ENCODE peak calls at places on chromosomes 5 and 9, in five cellular contexts. I is lower lobe of right lung, O is H9, E is NCI-H774, D is activated T-cell treated with anti-CD3 and anti-CD28 coated beads for 1 hour. H is an unnamed sample.

GRCh38 chr5:109448838-109449237 is 39.1 kb upstream of the PJA2 start:
- DNase-seq in O (no peak), I (no peak), E (no peak), D (no peak), H (no peak)

GRCh38 chr9:22813520-22813919 is 366.9 kb downstream of the DMRTA1 start:
- DNase-seq in E (peak), I (no peak), O (no peak), D (no peak), H (peak)

GRCh38 chr9:124527781-124528180 is 20.6 kb upstream of the NR5A1 start:
- DNase-seq in O (no peak), E (no peak), D (no peak), I (no peak), H (no peak)

GRCh38 chr5:23704176-23704855 is 196.9 kb downstream of the PRDM9 start:
- DNase-seq in O (no peak), D (no peak), I (no peak), E (peak), H (no peak)

GRCh38 chr5:3197699-3198098 is 397.9 kb upstream of the IRX1 start:
- DNase-seq in D (no peak), O (peak), E (peak), I (no peak), H (peak)

GRCh38 chr5:152072076-152072475 is 147.4 kb upstream of the GLRA1 start:
- DNase-seq in I (no peak), D (no peak), O (no peak), E (peak), H (no peak)

GRCh38 chr5:60961685-60962084 is 16.7 kb downstream of the NDUFAF2 start:
- DNase-seq in I (no peak), E (no peak), D (no peak), O (no peak), H (no peak)

GRCh38 chr5:157888814-157889532 is 30.0 kb upstream of the CLINT1 start:
- DNase-seq in E (peak), D (no peak), I (no peak), O (no peak), H (no peak)

GRCh38 chr5:98341038-98341710 is 432.3 kb upstream of the RGMB start:
- DNase-seq in I (no peak), O (no peak), E (no peak), D (no peak), H (no peak)

GRCh38 chr5:77133061-77133758 is 46.1 kb upstream of the ZBED3 start:
- DNase-seq in I (no peak), D (no peak), E (no peak), O (no peak), H (no peak)